ENCODE peak calls at places on chromosomes 4 and X, in nine cellular contexts. C is GM23338, G is esophagus muscularis mucosa, Z is Panc1, O is stomach, W is transverse colon, Y is endothelial cell of umbilical vein, L is suprapubic skin, U is sigmoid colon. F is an unnamed sample.

GRCh38 chr4:7962609-7963508 is 23.2 kb upstream of the AFAP1 start:
- DNase-seq in C (no peak), G (no peak), Z (no peak), O (no peak), W (no peak), Y (no peak), L (no peak), U (no peak), F (no peak)

GRCh38 chr4:139282375-139283075 is 2.5 kb upstream of the MGARP start:
- DNase-seq in C (no peak), G (no peak), Z (no peak), O (no peak), W (no peak), Y (peak; percentile 64), L (no peak), U (no peak), F (no peak)

GRCh38 chr4:173835863-173836262 is 305.8 kb upstream of the HAND2 start:
- DNase-seq in C (peak; percentile 42), G (no peak), Z (no peak), O (no peak), W (peak; percentile 7), Y (no peak), L (no peak), U (peak; percentile 70), F (no peak)

GRCh38 chr4:139743027-139743426 is 77.4 kb downstream of the MGST2 start:
- DNase-seq in C (no peak), G (no peak), Z (no peak), O (no peak), W (no peak), Y (no peak), L (no peak), U (no peak), F (no peak)

GRCh38 chr4:166318810-166319525 is 445.9 kb downstream of the TLL1 start:
- DNase-seq in C (no peak), G (no peak), Z (no peak), O (no peak), W (no peak), Y (no peak), L (no peak), U (no peak), F (no peak)

GRCh38 chr4:7518871-7519637 is 84.3 kb upstream of the PSAPL1 start:
- DNase-seq in C (no peak), G (no peak), Z (no peak), O (no peak), W (no peak), Y (no peak), L (no peak), U (no peak), F (peak; percentile 41)

GRCh38 chr4:145882594-145882993 is 56.0 kb downstream of the ZNF827 start:
- DNase-seq in C (no peak), G (no peak), Z (no peak), O (no peak), W (no peak), Y (no peak), L (no peak), U (no peak), F (no peak)

GRCh38 chrX:107731831-107732502 is 43.6 kb downstream of the TSC22D3 start:
- DNase-seq in C (peak; percentile 42), G (peak; percentile 95), Z (no peak), O (peak; percentile 95), W (peak; percentile 80), Y (peak; percentile 90), L (peak; percentile 85), U (peak; percentile 97), F (peak; percentile 81)

DNA sequence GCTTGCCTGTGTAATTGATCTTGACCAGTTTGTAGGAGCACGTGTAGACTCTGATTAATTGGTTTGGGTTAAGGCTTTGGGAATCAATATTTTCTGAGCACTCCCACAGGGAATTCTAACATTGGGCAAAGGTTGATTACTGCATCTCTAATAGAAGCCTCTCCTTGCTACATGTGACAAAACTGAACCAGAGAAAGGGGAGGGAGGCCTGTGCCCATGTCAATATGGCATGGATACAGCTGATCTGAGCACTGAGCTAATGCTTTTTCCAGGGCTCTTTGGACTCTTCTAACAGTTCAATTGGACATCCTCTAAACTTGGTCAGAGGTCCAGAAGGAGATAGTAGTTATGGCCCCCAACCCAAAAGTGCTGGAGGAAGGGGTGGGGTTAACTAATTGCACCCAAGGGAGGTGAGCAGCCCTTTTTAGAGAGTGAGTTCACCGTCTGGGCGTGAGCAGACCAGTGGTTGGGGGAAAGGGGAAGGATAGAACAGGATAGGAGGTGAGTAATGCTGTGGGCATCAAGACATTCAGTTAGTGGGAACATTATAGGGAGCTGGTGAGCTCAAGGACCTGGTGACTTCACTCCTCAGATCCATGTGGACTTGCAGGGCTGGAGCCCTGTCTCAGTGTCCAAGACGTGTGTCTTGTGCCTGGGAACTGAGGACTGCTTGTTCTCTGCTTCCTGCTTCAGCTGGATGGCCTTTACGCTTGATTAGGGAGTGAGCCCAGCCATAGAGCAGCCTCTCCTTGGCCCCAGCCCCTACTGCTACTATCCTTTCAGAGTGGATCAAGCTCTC is 22.8 kb downstream of the MSN start:
- DNase-seq in C (no peak), G (no peak), Z (no peak), O (no peak), W (no peak), Y (no peak), L (no peak), U (peak; percentile 72), F (no peak)
- H3K4me1 ChIP-seq in C (no peaks in the 10 kb centered on the region), G (peaks cover 78% of the 10 kb centered on the region), Z (no peaks in the 10 kb centered on the region), O (peaks cover 69% of the 10 kb centered on the region), W (peaks cover 9% of the 10 kb centered on the region), Y (peaks cover 63% of the 10 kb centered on the region), L (peaks cover 58% of the 10 kb centered on the region), U (peaks cover 45% of the 10 kb centered on the region), F (no peaks in the 10 kb centered on the region)

GRCh38 chr4:87717276-87718031 is 67.4 kb downstream of the DMP1 start:
- DNase-seq in C (no peak), G (no peak), Z (no peak), O (no peak), W (no peak), Y (no peak), L (no peak), U (no peak), F (no peak)

GRCh38 chr4:87718221-87718620 is 68.1 kb downstream of the DMP1 start:
- DNase-seq in C (no peak), G (no peak), Z (no peak), O (no peak), W (no peak), Y (no peak), L (no peak), U (no peak), F (no peak)

GRCh38 chr4:87720094-87720691 is 70.1 kb downstream of the DMP1 start:
- DNase-seq in C (no peak), G (no peak), Z (no peak), O (no peak), W (no peak), Y (no peak), L (no peak), U (no peak), F (no peak)

GRCh38 chr4:87716350-87717041 is 66.4 kb downstream of the DMP1 start:
- DNase-seq in C (no peak), G (no peak), Z (no peak), O (no peak), W (no peak), Y (no peak), L (no peak), U (peak; percentile 72), F (no peak)
- TF ChIP-seq POLR2AphosphoS5 in C (no peak), G (no peak), Z (no peak), O (no peak), W (no peak), Y (no peak), L (no peak), U (no peak), F (no peak)

GRCh38 chr4:17165256-17165655 is 266.8 kb upstream of the LDB2 start:
- DNase-seq in C (no peak), G (no peak), Z (no peak), O (no peak), W (no peak), Y (no peak), L (no peak), U (no peak), F (no peak)

GRCh38 chr4:17164656-17165055 is 266.2 kb upstream of the LDB2 start:
- DNase-seq in C (no peak), G (no peak), Z (no peak), O (no peak), W (no peak), Y (no peak), L (no peak), U (no peak), F (no peak)

GRCh38 chr4:17168571-17168970 is 270.1 kb upstream of the LDB2 start:
- DNase-seq in C (peak; percentile 52), G (no peak), Z (no peak), O (no peak), W (no peak), Y (peak; percentile 84), L (no peak), U (no peak), F (no peak)

GRCh38 chr4:17169699-17170098 is 271.3 kb upstream of the LDB2 start:
- DNase-seq in C (no peak), G (no peak), Z (no peak), O (no peak), W (no peak), Y (no peak), L (no peak), U (no peak), F (no peak)

DNA sequence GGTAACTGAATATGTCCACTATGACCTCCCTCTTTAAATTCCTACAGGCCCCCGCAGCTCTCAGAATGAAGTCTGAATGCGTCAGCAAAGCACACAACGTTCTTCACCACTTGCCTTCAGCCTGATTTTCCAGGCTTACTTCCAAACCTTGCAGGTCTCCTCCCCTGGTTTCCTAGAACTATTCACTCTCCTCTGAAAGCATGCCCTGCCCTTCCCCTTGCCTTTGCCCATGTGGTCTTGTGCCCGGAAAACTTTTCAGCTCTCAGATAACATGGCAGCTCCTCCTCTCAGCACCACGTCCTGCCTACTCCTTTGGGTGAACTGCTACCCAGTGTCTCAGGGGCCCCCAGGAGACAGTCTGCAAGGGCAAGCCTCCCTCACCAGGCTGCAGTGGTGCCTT is 268.5 kb upstream of the LDB2 start:
- DNase-seq in C (no peak), G (no peak), Z (no peak), O (no peak), W (no peak), Y (peak; percentile 5), L (no peak), U (no peak), F (no peak)
- H3K4me1 ChIP-seq in C (peaks cover 17% of the 10 kb centered on the region), G (peaks cover 21% of the 10 kb centered on the region), Z (no peaks in the 10 kb centered on the region), O (no peaks in the 10 kb centered on the region), W (no peaks in the 10 kb centered on the region), Y (peaks cover 7% of the 10 kb centered on the region), L (peaks cover 4% of the 10 kb centered on the region), U (no peaks in the 10 kb centered on the region), F (no peaks in the 10 kb centered on the region)

DNA sequence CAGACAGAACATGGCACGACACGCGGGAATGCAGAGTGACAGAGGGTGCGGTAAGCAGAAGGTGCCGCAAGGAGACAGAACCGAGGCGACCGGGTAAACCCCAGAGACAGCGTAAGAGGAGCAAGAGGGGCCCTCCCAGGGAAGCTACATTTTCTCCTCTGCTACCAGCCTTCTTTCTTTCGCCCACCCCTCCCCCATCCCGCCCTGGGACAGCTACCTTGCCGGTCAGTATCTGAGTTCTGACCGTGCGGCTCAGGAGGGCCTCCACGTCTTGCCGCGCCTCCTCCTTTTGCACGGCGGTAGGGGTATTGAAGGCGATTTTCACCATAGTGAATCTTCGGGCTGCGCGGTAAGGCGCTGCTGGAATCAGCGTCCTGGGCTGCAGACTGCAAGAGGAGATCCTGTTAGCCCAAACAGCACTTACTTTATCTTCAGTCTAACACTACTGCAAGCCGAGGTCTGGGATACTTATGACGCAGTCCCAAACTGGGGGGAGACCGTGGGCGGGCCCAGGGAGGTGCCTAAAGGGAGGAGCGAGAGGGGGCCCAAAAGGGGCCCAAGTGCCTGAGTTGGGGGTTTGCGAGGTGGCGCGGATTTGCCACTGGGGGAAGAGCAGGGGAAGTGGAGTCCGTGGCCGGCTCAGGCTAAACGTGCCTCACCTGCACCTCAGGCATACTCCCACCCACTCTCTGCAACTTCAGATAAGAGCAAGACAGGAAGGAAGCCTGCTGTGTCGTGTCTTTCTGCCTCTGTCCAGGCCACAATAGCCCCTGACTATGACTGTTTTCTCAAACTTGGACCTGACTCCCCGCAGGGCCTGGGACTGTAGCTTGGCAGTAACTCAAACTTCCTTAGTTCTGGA is at the start of gene ITM2A:
- DNase-seq in C (peak; percentile 55), G (no peak), Z (no peak), O (peak; percentile 34), W (peak; percentile 34), Y (peak; percentile 0), L (peak; percentile 61), U (peak; percentile 61), F (peak; percentile 27)
- TF ChIP-seq POLR2AphosphoS5 in C (no peak), G (peak; percentile 64), Z (no peak), O (peak; percentile 2), W (no peak), Y (no peak), L (no peak), U (no peak), F (no peak)

F was measured in breast epithelium.